ENCODE peak calls at places on chromosomes 12 and 14, in five cellular contexts. I, Y, F, Q and Z are unnamed samples.

GRCh38 chr12:125111403-125111802 is 46.2 kb downstream of the AACS start:
- DNase-seq in Y (no peak), F (no peak), Q (no peak), I (no peak), Z (no peak)

GRCh38 chr12:119780786-119781434 is 96.2 kb downstream of the CIT start:
- DNase-seq in Y (peak), F (no peak), I (peak), Q (peak), Z (no peak)

GRCh38 chr14:87811246-87811645 is 181.7 kb downstream of the GALC start:
- DNase-seq in Q (no peak), F (no peak), Y (no peak), I (no peak), Z (no peak)

GRCh38 chr14:47833006-47833405 is 157.6 kb upstream of the MDGA2 start:
- DNase-seq in I (no peak), Y (no peak), F (no peak), Q (no peak), Z (no peak)

GRCh38 chr12:132807295-132808222 is 21.1 kb downstream of the GOLGA3 start:
- DNase-seq in I (peak), Y (peak), Q (no peak), F (no peak), Z (no peak)

GRCh38 chr12:19002192-19002591 is 127.3 kb upstream of the PLEKHA5 start:
- DNase-seq in Y (no peak), Q (no peak), F (no peak), I (no peak), Z (no peak)

GRCh38 chr12:48442191-48442828 is 30.0 kb upstream of the ANP32D start:
- DNase-seq in F (no peak), Q (peak), I (peak), Y (no peak), Z (no peak)

GRCh38 chr12:113397497-113398197 is 6.0 kb downstream of the SDS start:
- DNase-seq in Y (no peak), Q (no peak), F (no peak), I (no peak), Z (no peak)

GRCh38 chr14:62006116-62006737 is 244.0 kb downstream of the SNAPC1 start:
- DNase-seq in F (no peak), Q (no peak), Y (no peak), I (no peak), Z (no peak)

GRCh38 chr12:118359541-118359915 is 13.2 kb downstream of the TAOK3 start:
- DNase-seq in Y (no peak), F (no peak), I (no peak), Q (no peak), Z (no peak)

GRCh38 chr14:92974541-92975345 is 51.8 kb downstream of the CHGA start:
- DNase-seq in F (no peak), I (no peak), Y (no peak), Q (no peak), Z (no peak)

GRCh38 chr14:66910306-66910705 is 278.9 kb upstream of the GARIN2 start:
- DNase-seq in F (no peak), Y (no peak), Q (no peak), I (no peak), Z (no peak)

GRCh38 chr12:68612675-68613074 is 2.0 kb downstream of the RAP1B start:
- DNase-seq in F (no peak), I (no peak), Q (no peak), Y (no peak), Z (no peak)

GRCh38 chr12:124231980-124232653 is 62.8 kb upstream of the RFLNA start:
- DNase-seq in F (no peak), Q (no peak), Y (no peak), I (no peak), Z (no peak)

GRCh38 chr14:26527095-26527494 is 70.7 kb downstream of the NOVA1 start:
- DNase-seq in Q (no peak), Y (no peak), I (no peak), F (no peak), Z (no peak)

GRCh38 chr12:34275129-34275528 is 252.8 kb downstream of the ALG10 start:
- DNase-seq in I (no peak), Q (no peak), F (no peak), Y (no peak), Z (no peak)

GRCh38 chr12:10241781-10242180 is 29.1 kb downstream of the GABARAPL1 start:
- DNase-seq in I (no peak), F (no peak), Q (no peak), Y (no peak), Z (no peak)

GRCh38 chr14:90846511-90846910 is 30.3 kb upstream of the TTC7B start:
- DNase-seq in Y (no peak), I (no peak), F (no peak), Q (no peak), Z (no peak)

GRCh38 chr12:117518594-117519270 is 157.3 kb upstream of the NOS1 start:
- DNase-seq in I (no peak), Q (peak), Y (no peak), F (no peak), Z (no peak)

GRCh38 chr12:26197832-26198231 is 2.5 kb downstream of the SSPN start:
- DNase-seq in Y (no peak), I (peak), F (no peak), Q (no peak), Z (no peak)

GRCh38 chr12:106994579-106995220 is 7.8 kb upstream of the MTERF2 start:
- DNase-seq in Y (no peak), Q (no peak), I (no peak), F (no peak), Z (no peak)

GRCh38 chr14:89748004-89748403 is 206.5 kb downstream of the EFCAB11 start:
- DNase-seq in I (no peak), Q (no peak), F (no peak), Y (no peak), Z (no peak)
- TF ChIP-seq GABPA in I (no peak), Q (no peak), F (no peak), Y (no peak), Z (no peak)

GRCh38 chr14:74977901-74978385 is 22.5 kb upstream of the PGF start:
- DNase-seq in F (no peak), Q (no peak), I (no peak), Y (no peak), Z (no peak)
- TF ChIP-seq REST in F (no peak), Q (no peak), I (no peak), Y (no peak), Z (no peak)

GRCh38 chr12:88577537-88577936 is 2.7 kb downstream of the KITLG start:
- DNase-seq in Y (no peak), F (no peak), I (no peak), Q (no peak), Z (no peak)

GRCh38 chr12:88578821-88579518 is 1.3 kb downstream of the KITLG start:
- DNase-seq in I (peak), Q (peak), Y (no peak), F (no peak), Z (peak)

GRCh38 chr12:88579941-88580871 is at the start of gene KITLG:
- DNase-seq in Q (peak), Y (no peak), I (peak), F (no peak), Z (peak)

GRCh38 chr12:88578274-88578673 is 2.0 kb downstream of the KITLG start:
- DNase-seq in Q (peak), Y (no peak), F (no peak), I (no peak), Z (no peak)

DNA sequence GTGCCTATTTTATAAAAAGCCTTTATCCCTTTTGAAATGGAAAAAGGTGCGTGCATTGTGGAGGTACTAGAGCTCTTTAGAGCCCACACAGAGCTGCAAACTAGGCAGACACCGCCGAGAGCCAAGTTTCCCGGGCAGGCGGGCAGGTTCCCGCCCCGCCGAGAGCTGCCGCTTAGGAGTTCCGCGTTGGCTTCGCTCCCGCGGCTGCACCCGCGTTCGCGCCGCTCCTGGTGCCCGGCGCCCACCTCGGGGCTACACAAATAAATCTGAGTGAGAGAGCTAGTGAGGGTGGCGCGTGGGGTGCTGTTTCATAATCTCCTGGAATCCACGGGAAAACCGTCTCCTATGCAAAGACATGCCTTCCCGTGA is 715 bp downstream of the KITLG start:
- DNase-seq in I (peak), Q (no peak), Y (no peak), F (no peak), Z (peak)
- TF ChIP-seq GABPA in I (no peak), Q (no peak), Y (no peak), F (no peak), Z (no peak)

DNA sequence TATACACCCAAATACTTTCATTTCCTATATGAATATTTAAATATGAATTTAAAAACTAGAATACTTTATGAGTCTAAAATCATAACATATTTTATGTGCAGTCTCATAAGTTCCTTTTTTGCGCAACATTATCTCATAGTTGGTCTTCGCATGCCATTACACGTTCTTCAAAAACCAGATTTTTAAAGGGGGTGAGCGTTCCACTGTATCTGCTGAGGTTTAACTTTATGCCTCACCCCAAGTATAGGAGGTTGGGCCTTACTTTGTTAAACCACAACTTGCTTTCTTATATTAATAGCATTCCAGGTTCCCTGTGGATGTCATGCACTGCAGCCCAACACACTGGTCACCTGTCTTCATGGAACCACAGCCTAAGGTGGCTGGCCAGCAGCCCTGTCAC is 118.6 kb downstream of the APAF1 start:
- DNase-seq in I (no peak), F (no peak), Q (no peak), Y (no peak), Z (no peak)
- TF ChIP-seq REST in I (no peak), F (no peak), Q (no peak), Y (no peak), Z (no peak)

GRCh38 chr12:111788178-111788654 is 21.5 kb downstream of the ALDH2 start:
- DNase-seq in Q (no peak), F (no peak), Y (no peak), I (peak), Z (no peak)
- TF ChIP-seq GABPA in Q (no peak), F (no peak), Y (no peak), I (no peak), Z (no peak)

GRCh38 chr14:37483672-37484071 is 111.4 kb downstream of the FOXA1 start:
- DNase-seq in Y (no peak), Q (no peak), F (no peak), I (no peak), Z (no peak)

GRCh38 chr14:37482428-37482827 is 112.6 kb downstream of the FOXA1 start:
- DNase-seq in I (no peak), F (no peak), Q (no peak), Y (no peak), Z (no peak)

GRCh38 chr14:37480446-37481290 is 114.4 kb downstream of the FOXA1 start:
- DNase-seq in F (no peak), I (no peak), Y (no peak), Q (peak), Z (no peak)
- TF ChIP-seq REST in F (no peak), I (no peak), Y (no peak), Q (no peak), Z (no peak)